ENCODE peak calls at places on chromosomes 3 and 15, in four cellular contexts. One of them, this sample, is unnamed.

GRCh38 chr3:123816673-123817207 is 67.4 kb downstream of the MYLK start:
- DNase-seq in activated naive CD8-positive, alpha-beta T cell treated with anti-CD3 and anti-CD28 coated beads for 36 hours: no peak
- DNase-seq in DMS53: no peak
- DNase-seq in NCI-H460: no peak
- DNase-seq in this sample: no peak

GRCh38 chr3:31105438-31106077 is 211.1 kb upstream of the GADL1 start:
- DNase-seq in activated naive CD8-positive, alpha-beta T cell treated with anti-CD3 and anti-CD28 coated beads for 36 hours: no peak
- DNase-seq in DMS53: no peak
- DNase-seq in NCI-H460: no peak
- DNase-seq in this sample: no peak

GRCh38 chr15:39830166-39830565 is 47.5 kb upstream of the FSIP1 start:
- DNase-seq in activated naive CD8-positive, alpha-beta T cell treated with anti-CD3 and anti-CD28 coated beads for 36 hours: no peak
- DNase-seq in DMS53: peak
- DNase-seq in NCI-H460: no peak
- DNase-seq in this sample: no peak

GRCh38 chr15:35450492-35450891 is 95.5 kb downstream of the DPH6 start:
- DNase-seq in activated naive CD8-positive, alpha-beta T cell treated with anti-CD3 and anti-CD28 coated beads for 36 hours: no peak
- DNase-seq in DMS53: no peak
- DNase-seq in NCI-H460: no peak
- DNase-seq in this sample: no peak

GRCh38 chr15:58517252-58517681 is 85.5 kb downstream of the LIPC start:
- DNase-seq in activated naive CD8-positive, alpha-beta T cell treated with anti-CD3 and anti-CD28 coated beads for 36 hours: peak
- DNase-seq in DMS53: no peak
- DNase-seq in NCI-H460: no peak
- DNase-seq in this sample: no peak

GRCh38 chr3:187015903-187016638 is 85.7 kb downstream of the ST6GAL1 start:
- DNase-seq in activated naive CD8-positive, alpha-beta T cell treated with anti-CD3 and anti-CD28 coated beads for 36 hours: no peak
- DNase-seq in DMS53: no peak
- DNase-seq in NCI-H460: no peak
- DNase-seq in this sample: no peak

GRCh38 chr3:84440306-84440705 is 518.5 kb upstream of the CADM2 start:
- DNase-seq in activated naive CD8-positive, alpha-beta T cell treated with anti-CD3 and anti-CD28 coated beads for 36 hours: no peak
- DNase-seq in DMS53: no peak
- DNase-seq in NCI-H460: no peak
- DNase-seq in this sample: no peak

GRCh38 chr15:64732156-64732860 is 43.1 kb downstream of the RBPMS2 start:
- DNase-seq in activated naive CD8-positive, alpha-beta T cell treated with anti-CD3 and anti-CD28 coated beads for 36 hours: no peak
- DNase-seq in DMS53: peak
- DNase-seq in NCI-H460: no peak
- DNase-seq in this sample: no peak

GRCh38 chr15:98721166-98721565 is 72.8 kb downstream of the IGF1R start:
- DNase-seq in activated naive CD8-positive, alpha-beta T cell treated with anti-CD3 and anti-CD28 coated beads for 36 hours: no peak
- DNase-seq in DMS53: no peak
- DNase-seq in NCI-H460: no peak
- DNase-seq in this sample: no peak

GRCh38 chr15:73341886-73342600 is 26.7 kb downstream of the HCN4 start:
- DNase-seq in activated naive CD8-positive, alpha-beta T cell treated with anti-CD3 and anti-CD28 coated beads for 36 hours: no peak
- DNase-seq in DMS53: no peak
- DNase-seq in NCI-H460: no peak
- DNase-seq in this sample: no peak

GRCh38 chr3:69588170-69588569 is 151.1 kb upstream of the MITF start:
- DNase-seq in activated naive CD8-positive, alpha-beta T cell treated with anti-CD3 and anti-CD28 coated beads for 36 hours: no peak
- DNase-seq in DMS53: no peak
- DNase-seq in NCI-H460: no peak
- DNase-seq in this sample: no peak

GRCh38 chr3:184551103-184551502 is 10.5 kb upstream of the EPHB3 start:
- DNase-seq in activated naive CD8-positive, alpha-beta T cell treated with anti-CD3 and anti-CD28 coated beads for 36 hours: no peak
- DNase-seq in DMS53: no peak
- DNase-seq in NCI-H460: no peak
- DNase-seq in this sample: no peak

GRCh38 chr15:41417418-41417811 is 520 bp downstream of the RTF1 start:
- DNase-seq in activated naive CD8-positive, alpha-beta T cell treated with anti-CD3 and anti-CD28 coated beads for 36 hours: peak
- DNase-seq in DMS53: peak
- DNase-seq in NCI-H460: no peak
- DNase-seq in this sample: no peak

GRCh38 chr3:197308591-197308990 is 10.2 kb upstream of the DLG1 start:
- DNase-seq in activated naive CD8-positive, alpha-beta T cell treated with anti-CD3 and anti-CD28 coated beads for 36 hours: no peak
- DNase-seq in DMS53: no peak
- DNase-seq in NCI-H460: no peak
- DNase-seq in this sample: no peak